ENCODE peak calls at places on chromosomes 12 and 14, in eight cellular contexts. H is tibial nerve, D is heart left ventricle, S is stomach, B is adrenal gland, M is ovary, J is Peyer's patch, Q is IMR-90. Z is an unnamed sample. For H3K27me3, the result is how much of the 10 kb centered on the place peaks cover.

GRCh38 chr14:94771906-94772468 is 2.1 kb upstream of the GSC start:
- DNase-seq in H (no peak), S (no peak), D (no peak), B (no peak), M (no peak), J (no peak), Q (no peak), Z (no peak)

GRCh38 chr12:47636908-47637780 is 68.7 kb downstream of the RPAP3 start:
- DNase-seq in H (no peak), B (peak), D (no peak), Q (no peak), M (no peak), J (no peak), S (peak), Z (no peak)

GRCh38 chr12:121892673-121893561 is 4.3 kb downstream of the PSMD9 start:
- DNase-seq in Q (peak), J (no peak), H (no peak), B (peak), S (no peak), D (no peak), M (no peak), Z (no peak)

GRCh38 chr14:65170768-65171251 is 68.5 kb upstream of the MAX start:
- DNase-seq in Q (peak), S (no peak), H (no peak), J (peak), B (peak), M (peak), D (no peak), Z (no peak)

GRCh38 chr12:65590318-65590717 is 234.0 kb upstream of the HMGA2 start:
- DNase-seq in J (no peak), B (no peak), Q (no peak), H (no peak), S (no peak), M (no peak), D (no peak), Z (no peak)

GRCh38 chr12:115838952-115839351 is 438.5 kb downstream of the MED13L start:
- DNase-seq in J (no peak), Q (no peak), H (no peak), B (no peak), M (no peak), S (no peak), D (no peak), Z (no peak)

GRCh38 chr12:19437996-19438395 is 1.3 kb upstream of the AEBP2 start:
- DNase-seq in J (no peak), B (no peak), M (no peak), H (no peak), Q (no peak), D (no peak), S (no peak), Z (no peak)

GRCh38 chr14:50944647-50945413 is 547 bp upstream of the PYGL start:
- DNase-seq in M (peak), Q (peak), B (peak), J (peak), S (peak), D (no peak), H (peak), Z (peak)

GRCh38 chr12:124713041-124713435 is 145.6 kb upstream of the NCOR2 start:
- DNase-seq in D (peak), M (no peak), J (peak), H (peak), Q (no peak), S (peak), B (peak), Z (no peak)

GRCh38 chr12:77485961-77486579 is 344.6 kb upstream of the NAV3 start:
- DNase-seq in S (no peak), M (no peak), H (no peak), B (no peak), Q (no peak), J (no peak), D (no peak), Z (no peak)

GRCh38 chr12:95582230-95583058 is 31.2 kb upstream of the USP44 start:
- DNase-seq in S (no peak), Q (peak), H (no peak), B (no peak), J (no peak), D (no peak), M (no peak), Z (no peak)

GRCh38 chr14:37595809-37596595 is 573 bp downstream of the TTC6 start:
- DNase-seq in S (peak), B (peak), D (no peak), H (no peak), M (no peak), Q (peak), J (no peak), Z (peak)

GRCh38 chr12:20189767-20190166 is 178.6 kb upstream of the PDE3A start:
- DNase-seq in S (no peak), D (no peak), J (no peak), B (no peak), Q (no peak), H (no peak), M (no peak), Z (no peak)

GRCh38 chr12:40375076-40375475 is 150.3 kb downstream of the LRRK2 start:
- DNase-seq in S (no peak), D (no peak), H (no peak), M (no peak), J (no peak), B (no peak), Q (peak), Z (no peak)

GRCh38 chr14:36313898-36314297 is 6.5 kb downstream of the MBIP start:
- DNase-seq in H (no peak), D (no peak), M (no peak), S (no peak), Q (no peak), J (no peak), B (no peak), Z (no peak)

GRCh38 chr12:119808441-119808840 is 68.7 kb downstream of the CIT start:
- DNase-seq in D (no peak), S (no peak), Q (peak), J (no peak), H (no peak), M (no peak), B (no peak), Z (no peak)

GRCh38 chr12:83122623-83122934 is 435.9 kb downstream of the TMTC2 start:
- DNase-seq in M (no peak), D (no peak), B (no peak), S (no peak), Q (no peak), H (no peak), J (no peak), Z (no peak)

GRCh38 chr12:115423546-115423987 is 739.6 kb upstream of the TBX3 start:
- DNase-seq in S (no peak), B (no peak), M (no peak), Q (no peak), D (no peak), J (no peak), H (no peak), Z (no peak)

GRCh38 chr12:85000766-85001165 is 35.3 kb downstream of the TSPAN19 start:
- DNase-seq in B (no peak), J (no peak), D (no peak), S (no peak), H (no peak), Q (no peak), M (no peak), Z (no peak)

GRCh38 chr12:82479511-82479910 is 121.2 kb downstream of the METTL25 start:
- DNase-seq in Q (peak), S (no peak), H (no peak), M (no peak), J (no peak), D (no peak), B (no peak), Z (no peak)

GRCh38 chr14:36505892-36506731 is 13.9 kb downstream of the NKX2-1 start:
- DNase-seq in D (no peak), J (no peak), M (no peak), B (no peak), H (no peak), Q (no peak), S (no peak), Z (no peak)

GRCh38 chr12:47551426-47551851 is 154.4 kb downstream of the RPAP3 start:
- DNase-seq in Q (peak), D (no peak), S (no peak), M (no peak), H (peak), J (no peak), B (no peak), Z (no peak)

GRCh38 chr12:123223241-123223668 is 9.7 kb downstream of the MPHOSPH9 start:
- DNase-seq in B (no peak), J (peak), D (no peak), S (no peak), Q (no peak), H (no peak), M (no peak), Z (no peak)

GRCh38 chr12:44812062-44812461 is 64.1 kb downstream of the NELL2 start:
- DNase-seq in H (no peak), B (no peak), D (no peak), S (no peak), M (no peak), Q (no peak), J (peak), Z (no peak)

GRCh38 chr12:83763425-83763824 is 1076.7 kb downstream of the TMTC2 start:
- DNase-seq in Q (no peak), S (no peak), B (no peak), D (no peak), J (no peak), H (no peak), M (no peak), Z (no peak)

GRCh38 chr14:95440951-95441350 is 75.5 kb downstream of the SYNE3 start:
- DNase-seq in D (no peak), S (no peak), Q (peak), M (no peak), H (no peak), J (no peak), B (no peak), Z (no peak)

GRCh38 chr14:33219957-33220356 is 281.3 kb downstream of the NPAS3 start:
- DNase-seq in D (no peak), S (no peak), J (no peak), H (no peak), B (no peak), M (no peak), Q (no peak), Z (no peak)

GRCh38 chr14:58752782-58753181 is 115.0 kb downstream of the DACT1 start:
- DNase-seq in J (no peak), B (peak), H (peak), D (peak), S (peak), M (peak), Q (no peak), Z (peak)

GRCh38 chr12:110846615-110847566 is at the start of gene CCDC63:
- DNase-seq in Q (no peak), M (peak), D (peak), J (peak), B (peak), H (peak), S (peak), Z (peak)

GRCh38 chr12:27493260-27493935 is 30.6 kb upstream of the PPFIBP1 start:
- DNase-seq in S (no peak), J (no peak), B (no peak), M (no peak), Q (peak), D (no peak), H (no peak), Z (no peak)

GRCh38 chr14:35991356-35991755 is 165.2 kb downstream of the BRMS1L start:
- DNase-seq in M (no peak), Q (no peak), B (no peak), H (no peak), D (no peak), J (no peak), S (no peak), Z (no peak)

GRCh38 chr12:29239336-29239735 is 90.3 kb downstream of the FAR2 start:
- DNase-seq in J (no peak), S (no peak), Q (no peak), D (no peak), M (no peak), B (no peak), H (no peak), Z (no peak)

GRCh38 chr12:29608581-29608980 is 111.1 kb upstream of the OVCH1 start:
- DNase-seq in S (no peak), Q (no peak), M (no peak), J (no peak), H (no peak), B (no peak), D (no peak), Z (no peak)

GRCh38 chr12:16492240-16492639 is 113.7 kb downstream of the LMO3 start:
- DNase-seq in Q (no peak), B (no peak), S (no peak), J (no peak), H (no peak), M (no peak), D (no peak), Z (no peak)

GRCh38 chr14:71693373-71693772 is 238.9 kb upstream of the RGS6 start:
- DNase-seq in M (no peak), Q (peak), S (no peak), D (no peak), B (no peak), H (no peak), J (no peak), Z (no peak)

GRCh38 chr12:124094733-124095132 is 121.7 kb downstream of the ZNF664 start:
- DNase-seq in H (no peak), B (no peak), M (no peak), D (no peak), S (no peak), J (no peak), Q (no peak), Z (no peak)

GRCh38 chr14:100306506-100307214 is 416 bp upstream of the SLC25A29 start:
- DNase-seq in B (peak), Q (peak), M (peak), S (peak), H (peak), D (peak), J (peak), Z (peak)

GRCh38 chr14:100306256-100306505 is at the start of gene SLC25A29:
- DNase-seq in M (no peak), S (no peak), Q (no peak), D (no peak), B (no peak), H (no peak), J (no peak), Z (no peak)

GRCh38 chr14:100308112-100308792 is 2.0 kb upstream of the SLC25A29 start:
- DNase-seq in Q (no peak), D (no peak), J (no peak), M (no peak), B (no peak), S (no peak), H (no peak), Z (no peak)

GRCh38 chr14:100307215-100308111 is 1.2 kb upstream of the SLC25A29 start:
- DNase-seq in Q (peak), D (no peak), S (peak), J (no peak), M (peak), H (peak), B (peak), Z (no peak)

GRCh38 chr14:100309028-100309718 is 2.9 kb upstream of the SLC25A29 start:
- DNase-seq in J (no peak), D (no peak), Q (no peak), H (no peak), S (no peak), B (no peak), M (no peak), Z (no peak)
- TF ChIP-seq POLR2A in J (no peak), D (no peak), Q (no peak), H (no peak), S (no peak), B (no peak), M (no peak), Z (no peak)

GRCh38 chr14:56554301-56554700 is 25.3 kb upstream of the TMEM260 start:
- DNase-seq in S (no peak), D (no peak), B (no peak), H (no peak), J (no peak), M (no peak), Q (no peak), Z (no peak)

GRCh38 chr14:56555921-56556570 is 23.6 kb upstream of the TMEM260 start:
- DNase-seq in J (no peak), M (no peak), B (no peak), D (no peak), H (no peak), S (no peak), Q (peak), Z (no peak)

GRCh38 chr14:56549721-56550120 is 29.9 kb upstream of the TMEM260 start:
- DNase-seq in D (no peak), H (no peak), Q (no peak), M (no peak), B (no peak), J (no peak), S (no peak), Z (no peak)

DNA sequence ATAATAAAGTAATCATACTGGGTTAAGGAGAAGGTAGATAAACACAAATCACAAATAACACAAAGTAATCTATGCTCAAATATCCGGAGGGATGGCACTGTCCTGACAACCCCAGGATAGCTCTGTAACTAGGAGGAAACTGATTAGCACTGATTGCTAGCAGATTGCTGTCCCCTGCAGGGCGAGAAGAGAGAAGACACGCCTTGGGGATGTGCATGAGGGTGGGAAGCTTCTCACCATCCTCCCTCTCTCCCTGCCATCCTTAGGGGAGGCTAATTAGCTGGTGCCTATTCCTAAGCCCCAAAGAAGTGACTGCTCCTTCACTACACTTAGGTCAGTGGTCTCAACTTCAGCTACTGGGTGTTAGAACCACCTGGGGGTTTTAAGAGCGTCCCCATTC is 27.0 kb upstream of the TMEM260 start:
- DNase-seq in D (no peak), Q (no peak), J (no peak), S (no peak), M (no peak), H (no peak), B (no peak), Z (no peak)
- H3K27me3 ChIP-seq in D (under half), Q (under half), J (under half), S (under half), M (under half), H (under half), B (under half), Z (under half)

GRCh38 chr14:54837508-54838149 is 65.0 kb downstream of the GCH1 start:
- DNase-seq in D (no peak), S (no peak), B (no peak), M (no peak), Q (no peak), J (no peak), H (no peak), Z (no peak)
- TF ChIP-seq POLR2A in D (no peak), S (no peak), B (no peak), M (no peak), Q (no peak), J (no peak), H (no peak), Z (no peak)

GRCh38 chr12:57477710-57478681 is 1.7 kb downstream of the ARHGAP9 start:
- DNase-seq in M (no peak), Q (peak), D (no peak), S (no peak), J (peak), B (peak), H (no peak), Z (no peak)

GRCh38 chr12:57481671-57482070 is 2.0 kb upstream of the ARHGAP9 start:
- DNase-seq in B (no peak), J (no peak), H (no peak), M (no peak), D (no peak), S (no peak), Q (no peak), Z (no peak)

GRCh38 chr12:57479043-57479375 is 657 bp downstream of the ARHGAP9 start:
- DNase-seq in B (no peak), Q (no peak), H (no peak), J (peak), M (no peak), D (no peak), S (no peak), Z (no peak)

GRCh38 chr12:57476993-57477709 is 2.5 kb downstream of the ARHGAP9 start:
- DNase-seq in D (no peak), H (no peak), J (no peak), B (no peak), Q (no peak), S (no peak), M (no peak), Z (no peak)

DNA sequence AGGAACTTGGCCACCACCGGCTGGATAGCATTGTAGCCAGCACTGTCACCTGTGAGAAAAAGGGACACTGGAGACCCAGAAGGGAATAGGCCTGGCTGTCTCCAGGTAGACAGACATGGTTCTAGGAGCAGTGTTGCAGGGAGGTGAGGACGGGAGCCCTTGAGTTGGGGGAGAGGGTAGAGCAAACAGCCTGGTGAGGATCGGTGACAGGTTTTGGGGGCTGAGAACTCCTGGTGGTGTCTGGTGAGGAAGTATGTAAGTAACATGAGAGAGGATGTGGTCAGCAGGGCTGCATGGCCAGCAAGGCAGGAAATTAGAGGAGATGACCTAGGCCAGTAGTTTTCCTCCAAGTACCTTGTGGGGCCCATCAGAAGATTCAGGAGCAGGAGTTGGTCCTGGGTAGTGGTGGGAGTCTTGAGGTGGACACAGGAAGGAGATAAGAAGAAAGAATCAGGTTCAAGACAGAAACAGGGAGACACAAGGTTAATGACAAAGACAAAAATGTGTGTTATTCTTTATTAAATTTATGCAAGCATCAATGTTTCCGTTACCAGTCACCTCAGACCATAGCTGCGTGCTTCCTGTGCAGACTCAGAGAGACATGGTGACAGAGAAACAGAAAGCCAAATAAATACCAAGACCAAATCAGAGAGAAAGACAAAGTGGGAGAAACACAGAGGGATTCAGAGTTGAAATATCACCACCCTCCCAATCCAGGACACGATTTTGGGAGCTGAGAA is at the start of gene ARHGAP9:
- DNase-seq in D (no peak), B (peak), H (no peak), S (no peak), M (no peak), Q (peak), J (peak), Z (no peak)
- H3K27me3 ChIP-seq in D (under half), B (under half), H (under half), S (half or more), M (under half), Q (under half), J (under half), Z (under half)

GRCh38 chr12:106740813-106741212 is 33.7 kb upstream of the RIC8B start:
- DNase-seq in S (no peak), J (no peak), D (no peak), H (no peak), M (no peak), B (no peak), Q (no peak), Z (no peak)
- TF ChIP-seq POLR2A in S (no peak), J (no peak), D (no peak), H (no peak), M (no peak), B (no peak), Q (no peak), Z (no peak)